ENCODE peak calls at places on chromosomes 7 and 10, in eight cellular contexts. H, U, V, B, J, W, K and N are unnamed samples.

GRCh38 chr10:5893321-5893720 is 3.3 kb downstream of the FBH1 start:
- DNase-seq in J (no peak), W (no peak), K (peak; percentile 83), U (no peak), V (no peak), H (no peak), B (no peak), N (no peak)

GRCh38 chr10:129057856-129058663 is 409.0 kb upstream of the MGMT start:
- DNase-seq in K (no peak), B (no peak), U (peak; percentile 40), V (no peak), H (no peak), W (no peak), J (no peak), N (no peak)

GRCh38 chr7:54076619-54077018 is 465.6 kb upstream of the VSTM2A start:
- DNase-seq in V (no peak), U (no peak), W (no peak), H (no peak), K (no peak), J (no peak), B (no peak), N (no peak)

GRCh38 chr7:41955475-41956243 is 252.8 kb upstream of the INHBA start:
- DNase-seq in W (peak; percentile 26), J (no peak), V (no peak), B (peak; percentile 57), H (no peak), K (peak; percentile 98), U (no peak), N (peak; percentile 35)

GRCh38 chr10:101053516-101053915 is 8.3 kb upstream of the KAZALD1 start:
- DNase-seq in H (no peak), V (no peak), J (no peak), U (no peak), K (no peak), W (no peak), B (no peak), N (no peak)

GRCh38 chr10:111247781-111248389 is 171.1 kb downstream of the ADRA2A start:
- DNase-seq in B (no peak), U (no peak), K (no peak), W (no peak), V (no peak), H (peak; percentile 9), J (no peak), N (no peak)

GRCh38 chr7:50214141-50214670 is 90.3 kb upstream of the IKZF1 start:
- DNase-seq in B (no peak), U (no peak), H (no peak), K (no peak), W (no peak), J (no peak), V (no peak), N (no peak)

GRCh38 chr10:43121444-43121843 is 16.8 kb upstream of the CSGALNACT2 start:
- DNase-seq in U (no peak), H (no peak), J (no peak), V (no peak), B (no peak), W (no peak), K (no peak), N (no peak)

GRCh38 chr7:101905203-101905865 is 87.9 kb downstream of the CUX1 start:
- DNase-seq in W (no peak), H (no peak), B (no peak), U (no peak), V (no peak), J (no peak), K (no peak), N (no peak)

GRCh38 chr10:112967200-112967599 is 17.2 kb downstream of the TCF7L2 start:
- DNase-seq in W (no peak), J (no peak), K (peak; percentile 29), V (no peak), B (no peak), H (no peak), U (no peak), N (peak; percentile 48)

GRCh38 chr10:19588608-19589007 is 227.6 kb upstream of the PLXDC2 start:
- DNase-seq in W (no peak), H (no peak), B (no peak), U (no peak), K (no peak), V (no peak), J (no peak), N (no peak)

GRCh38 chr7:9870674-9871073 is 1103.0 kb upstream of the PHF14 start:
- DNase-seq in H (no peak), K (no peak), B (no peak), W (no peak), V (no peak), J (no peak), U (no peak), N (no peak)

GRCh38 chr7:138161600-138162081 is 85.4 kb downstream of the AKR1D1 start:
- DNase-seq in B (peak; percentile 79), J (peak; percentile 85), K (peak; percentile 76), H (peak; percentile 91), W (peak; percentile 94), U (peak; percentile 76), V (peak; percentile 95), N (peak; percentile 89)

GRCh38 chr7:38862666-38863065 is 46.3 kb downstream of the VPS41 start:
- DNase-seq in U (no peak), H (no peak), V (no peak), J (no peak), W (no peak), K (no peak), B (no peak), N (no peak)

GRCh38 chr7:102306916-102307677 is 20.4 kb downstream of the SH2B2 start:
- DNase-seq in H (no peak), K (no peak), J (no peak), W (no peak), V (peak; percentile 72), U (peak; percentile 96), B (peak; percentile 47), N (no peak)

GRCh38 chr7:132410385-132410784 is 165.9 kb downstream of the PLXNA4 start:
- DNase-seq in H (no peak), V (no peak), U (no peak), B (no peak), W (no peak), J (no peak), K (peak; percentile 82), N (no peak)

GRCh38 chr7:115654384-115655181 is 376.0 kb downstream of the TFEC start:
- DNase-seq in U (no peak), K (no peak), J (no peak), B (no peak), W (no peak), V (no peak), H (no peak), N (no peak)

GRCh38 chr10:75294518-75294865 is 58.7 kb upstream of the COMTD1 start:
- DNase-seq in W (peak; percentile 29), V (no peak), B (no peak), K (peak; percentile 11), U (no peak), J (no peak), H (peak; percentile 69), N (no peak)

GRCh38 chr10:103884681-103885139 is 29.3 kb upstream of the SH3PXD2A start:
- DNase-seq in V (peak; percentile 53), U (no peak), K (peak; percentile 70), H (peak; percentile 68), W (peak; percentile 54), B (no peak), J (no peak), N (peak; percentile 58)

GRCh38 chr10:59173414-59173813 is 3.0 kb upstream of the PHYHIPL start:
- DNase-seq in W (no peak), J (no peak), H (no peak), B (no peak), V (no peak), K (no peak), U (no peak), N (no peak)

GRCh38 chr7:9681284-9681683 is 1247.9 kb downstream of the NXPH1 start:
- DNase-seq in H (no peak), B (no peak), K (no peak), J (no peak), U (no peak), W (no peak), V (no peak), N (no peak)

GRCh38 chr10:13019280-13019679 is 17.8 kb upstream of the CCDC3 start:
- DNase-seq in B (no peak), J (no peak), H (no peak), W (no peak), V (no peak), U (no peak), K (no peak), N (no peak)

DNA sequence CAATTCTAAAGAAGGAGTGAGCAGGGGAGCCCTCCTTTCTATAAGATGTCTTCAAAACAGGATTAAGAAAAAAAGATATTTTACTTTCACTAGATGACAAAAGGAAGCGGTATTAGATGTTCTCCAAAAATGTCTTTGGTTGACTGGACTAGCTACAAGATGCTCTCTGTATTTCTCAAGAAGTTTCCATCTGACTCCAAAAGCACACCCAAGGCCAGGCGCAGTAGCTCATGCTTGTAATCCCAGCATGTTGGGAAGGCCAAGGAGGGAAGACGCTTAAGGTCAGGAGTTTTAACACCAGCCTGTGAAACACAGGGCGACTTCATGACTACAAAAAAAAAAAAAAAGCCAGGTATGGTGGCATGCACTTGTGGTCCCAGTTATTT is 84.5 kb downstream of the PIP4K2A start:
- DNase-seq in B (no peak), H (no peak), J (no peak), K (no peak), U (peak; percentile 48), V (no peak), W (no peak), N (no peak)
- TF ChIP-seq MAX in B (no peak), H (no peak), J (no peak), K (no peak), U (peak; percentile 17), V (no peak), W (no peak), N (no peak)

GRCh38 chr7:149588930-149589329 is 91.3 kb upstream of the ZNF746 start:
- DNase-seq in B (no peak), K (no peak), H (no peak), W (no peak), U (no peak), V (no peak), J (no peak), N (no peak)
- H3K27ac ChIP-seq in B (no peak overlapping the region), K (no peak overlapping the region), H (no peak overlapping the region), W (no peak overlapping the region), U (no peak overlapping the region), V (no peak overlapping the region), J (no peak overlapping the region), N (no peak overlapping the region)

GRCh38 chr7:25714013-25714412 is 438.0 kb upstream of the NFE2L3 start:
- DNase-seq in H (no peak), W (no peak), U (no peak), K (no peak), J (no peak), B (no peak), V (no peak), N (no peak)
- TF ChIP-seq MAX in H (no peak), W (no peak), U (no peak), K (no peak), J (no peak), B (no peak), V (no peak), N (no peak)

DNA sequence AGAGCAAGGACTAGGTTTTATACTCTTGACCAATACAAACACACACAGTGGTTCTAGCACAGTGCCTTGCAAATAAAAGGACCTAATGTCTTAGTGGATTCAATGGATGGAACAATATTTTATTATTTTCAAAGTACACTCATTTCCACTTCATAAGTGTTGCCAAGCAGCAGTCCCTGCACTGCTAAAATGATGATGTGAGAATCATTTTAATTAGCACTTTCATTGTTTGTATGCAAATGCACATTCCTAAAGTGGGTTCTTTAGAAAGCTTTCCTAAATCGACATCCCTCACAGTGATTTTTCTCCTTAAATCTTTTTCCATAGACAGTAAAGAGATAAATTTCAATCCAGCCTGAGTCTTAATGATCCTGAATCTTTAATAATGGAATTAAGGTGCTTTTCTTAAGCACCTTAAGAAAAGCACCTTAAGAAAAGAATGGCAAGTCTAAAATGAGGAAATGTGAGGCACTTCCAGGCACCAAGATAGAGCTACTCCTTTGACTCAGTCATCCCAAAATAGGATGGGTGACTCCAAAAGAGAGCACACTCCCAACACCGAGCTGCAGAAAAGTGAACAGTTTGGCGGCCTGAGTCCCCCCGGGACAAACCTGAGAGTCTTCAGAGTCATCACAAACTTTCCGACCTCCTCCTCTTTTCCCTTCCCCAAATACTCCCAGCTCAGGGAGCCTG is 84.5 kb downstream of the SORBS1 start:
- DNase-seq in J (no peak), B (no peak), K (no peak), H (no peak), V (no peak), U (no peak), W (no peak), N (no peak)
- H3K27ac ChIP-seq in J (no peak overlapping the region), B (peak overlapping the region; percentile 80), K (no peak overlapping the region), H (no peak overlapping the region), V (peak overlapping the region; percentile 96), U (no peak overlapping the region), W (no peak overlapping the region), N (no peak overlapping the region)